ENCODE peak calls at places on chromosomes 11 and 22, in four cellular contexts. X, I, F and J are unnamed samples.
A peak's percentile ranks its signal among the peaks of the same experiment; 100 is the strongest.

GRCh38 chr22:32080904-32081303 is 37.8 kb downstream of the SLC5A1 start:
- DNase-seq in X (peak; percentile 25), I (no peak), F (no peak), J (peak; percentile 34)

GRCh38 chr11:8232414-8232813 is 31.3 kb downstream of the LMO1 start:
- DNase-seq in X (no peak), I (no peak), F (no peak), J (no peak)

GRCh38 chr11:32034149-32034548 is 56.7 kb upstream of the RCN1 start:
- DNase-seq in X (no peak), I (no peak), F (no peak), J (no peak)

GRCh38 chr22:30289126-30289979 is at the start of gene CASTOR1:
- DNase-seq in X (peak; percentile 98), I (peak; percentile 99), F (peak; percentile 98), J (peak; percentile 90)

GRCh38 chr22:30490399-30490798 is 15.1 kb downstream of the SEC14L4 start:
- DNase-seq in X (no peak), I (no peak), F (no peak), J (no peak)

GRCh38 chr11:33437529-33437928 is 180.3 kb downstream of the HIPK3 start:
- DNase-seq in X (no peak), I (no peak), F (no peak), J (no peak)

GRCh38 chr22:45548991-45549736 is 46.5 kb downstream of the FBLN1 start:
- DNase-seq in X (no peak), I (peak; percentile 52), F (no peak), J (no peak)

GRCh38 chr22:44543781-44544181 is 45.7 kb upstream of the RTL6 start:
- DNase-seq in X (peak; percentile 20), I (no peak), F (no peak), J (no peak)

GRCh38 chr11:59102259-59102765 is 4.7 kb upstream of the FAM111B start:
- DNase-seq in X (no peak), I (peak; percentile 38), F (peak; percentile 21), J (peak; percentile 81)

GRCh38 chr11:111797145-111797581 is 31.0 kb upstream of the PPP2R1B start:
- DNase-seq in X (no peak), I (no peak), F (no peak), J (no peak)

GRCh38 chr11:115518983-115519382 is 14.8 kb upstream of the CADM1 start:
- DNase-seq in X (no peak), I (no peak), F (no peak), J (no peak)

GRCh38 chr11:57980201-57980600 is 43.5 kb upstream of the OR9Q1 start:
- DNase-seq in X (no peak), I (no peak), F (no peak), J (no peak)

GRCh38 chr11:77854838-77855237 is 33.9 kb downstream of the AAMDC start:
- DNase-seq in X (no peak), I (no peak), F (no peak), J (no peak)

GRCh38 chr22:50444663-50445062 is 30.2 kb downstream of the SBF1 start:
- DNase-seq in X (no peak), I (peak; percentile 28), F (no peak), J (no peak)

GRCh38 chr11:92628401-92629292 is 340.8 kb upstream of the MTNR1B start:
- DNase-seq in X (no peak), I (no peak), F (no peak), J (no peak)

GRCh38 chr22:46846154-46846831 is 83.8 kb downstream of the TBC1D22A start:
- DNase-seq in X (no peak), I (no peak), F (no peak), J (peak; percentile 42)

GRCh38 chr11:67265633-67266423 is 445 bp upstream of the GRK2 start:
- DNase-seq in X (peak; percentile 65), I (peak; percentile 79), F (peak; percentile 62), J (peak; percentile 76)

GRCh38 chr11:133710681-133711240 is 134.6 kb downstream of the SPATA19 start:
- DNase-seq in X (no peak), I (no peak), F (no peak), J (no peak)

GRCh38 chr22:39135092-39135896 is 17.2 kb downstream of the CBX7 start:
- DNase-seq in X (peak; percentile 63), I (peak; percentile 68), F (no peak), J (peak; percentile 62)

GRCh38 chr11:2701230-2701629 is 1.4 kb upstream of the KCNQ1OT1 start:
- DNase-seq in X (no peak), I (no peak), F (no peak), J (no peak)

GRCh38 chr11:92846542-92847125 is 122.8 kb upstream of the MTNR1B start:
- DNase-seq in X (no peak), I (no peak), F (no peak), J (no peak)

GRCh38 chr11:10722307-10722706 is 28.7 kb upstream of the CTR9 start:
- DNase-seq in X (no peak), I (no peak), F (no peak), J (no peak)

GRCh38 chr22:38487946-38488345 is 18.2 kb downstream of the DDX17 start:
- DNase-seq in X (no peak), I (no peak), F (no peak), J (no peak)

GRCh38 chr11:24622262-24622661 is 125.4 kb downstream of the LUZP2 start:
- DNase-seq in X (no peak), I (no peak), F (no peak), J (no peak)

GRCh38 chr22:41474878-41475451 is 6.0 kb downstream of the ACO2 start:
- DNase-seq in X (no peak), I (no peak), F (no peak), J (no peak)

GRCh38 chr11:113251281-113251680 is 63.1 kb upstream of the TTC12 start:
- DNase-seq in X (no peak), I (no peak), F (no peak), J (no peak)

GRCh38 chr11:113247231-113247630 is 67.2 kb upstream of the TTC12 start:
- DNase-seq in X (no peak), I (no peak), F (no peak), J (no peak)

GRCh38 chr11:113249786-113250185 is 64.6 kb upstream of the TTC12 start:
- DNase-seq in X (no peak), I (no peak), F (no peak), J (no peak)

GRCh38 chr11:113248702-113249490 is 65.5 kb upstream of the TTC12 start:
- DNase-seq in X (no peak), I (no peak), F (no peak), J (peak; percentile 5)

GRCh38 chr11:113249491-113249763 is 65.0 kb upstream of the TTC12 start:
- DNase-seq in X (no peak), I (no peak), F (no peak), J (no peak)
- TF ChIP-seq CTCF in X (peak; percentile 36), I (no peak), F (peak; percentile 30), J (no peak)

GRCh38 chr22:29195118-29195963 is 10.4 kb upstream of the EMID1 start:
- DNase-seq in X (no peak), I (peak; percentile 15), F (no peak), J (no peak)

GRCh38 chr22:29197096-29197495 is 8.6 kb upstream of the EMID1 start:
- DNase-seq in X (no peak), I (no peak), F (no peak), J (no peak)

GRCh38 chr22:29195964-29196666 is 9.6 kb upstream of the EMID1 start:
- DNase-seq in X (no peak), I (peak; percentile 24), F (no peak), J (no peak)

GRCh38 chr22:29190915-29191314 is 14.8 kb upstream of the EMID1 start:
- DNase-seq in X (no peak), I (no peak), F (no peak), J (no peak)

GRCh38 chr22:29194269-29194668 is 11.4 kb upstream of the EMID1 start:
- DNase-seq in X (no peak), I (no peak), F (no peak), J (no peak)
- TF ChIP-seq CTCF in X (peak; percentile 18), I (no peak), F (no peak), J (peak; percentile 14)

DNA sequence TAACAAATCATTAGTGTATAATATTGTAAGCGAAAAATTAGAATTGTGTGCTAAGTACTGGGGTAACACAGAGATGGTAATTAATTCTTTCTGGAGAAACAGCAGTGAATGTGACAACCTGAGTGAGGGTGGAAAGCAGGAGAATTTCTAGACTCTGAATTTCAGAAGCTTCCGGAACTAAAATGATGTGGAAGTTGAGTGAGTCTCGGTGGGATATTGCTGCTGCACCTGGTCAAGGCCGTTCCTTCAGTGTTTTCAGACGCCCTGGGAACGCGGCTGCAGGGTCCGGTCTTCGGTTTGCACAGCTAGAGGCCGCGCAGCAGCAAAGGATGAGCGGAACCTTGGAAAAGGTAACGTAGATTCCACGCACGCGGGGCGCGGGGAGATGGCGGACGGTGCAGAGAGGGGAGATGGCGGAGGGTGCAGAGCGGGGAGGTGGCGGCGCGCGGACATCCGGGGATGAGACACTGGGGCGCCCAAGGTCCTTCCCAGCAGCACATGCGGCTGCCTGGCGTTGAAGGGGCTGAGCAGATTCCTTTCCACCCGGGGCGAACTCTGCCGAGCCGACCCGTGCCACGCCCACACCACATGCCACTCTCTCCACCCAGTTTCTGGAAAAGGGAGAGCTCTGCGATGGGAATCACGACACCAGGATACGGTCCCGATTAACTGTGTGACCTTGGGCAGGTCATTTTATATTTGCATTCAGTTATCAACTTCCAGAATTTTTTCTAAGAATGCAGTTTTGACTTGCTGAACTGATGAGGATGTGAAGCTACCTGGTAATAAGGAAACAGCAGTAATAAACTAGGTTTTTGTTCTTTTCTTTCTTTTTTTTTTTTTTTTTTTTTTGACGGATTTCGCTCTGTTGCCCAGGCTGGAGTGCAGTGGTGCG is at the start of gene MRPL48:
- DNase-seq in X (peak; percentile 95), I (peak; percentile 96), F (peak; percentile 83), J (peak; percentile 95)
- TF ChIP-seq CTCF in X (no peak), I (no peak), F (no peak), J (no peak)

GRCh38 chr22:19113429-19113828 is 8.8 kb downstream of the DGCR2 start:
- DNase-seq in X (no peak), I (no peak), F (no peak), J (no peak)

GRCh38 chr22:19110064-19110458 is 12.2 kb downstream of the DGCR2 start:
- DNase-seq in X (no peak), I (no peak), F (no peak), J (no peak)

GRCh38 chr22:19109198-19110063 is 12.8 kb downstream of the DGCR2 start:
- DNase-seq in X (no peak), I (no peak), F (no peak), J (peak; percentile 73)

GRCh38 chr22:19111584-19111983 is 10.6 kb downstream of the DGCR2 start:
- DNase-seq in X (no peak), I (no peak), F (no peak), J (no peak)

GRCh38 chr22:19111140-19111539 is 11.1 kb downstream of the DGCR2 start:
- DNase-seq in X (no peak), I (no peak), F (no peak), J (no peak)
- TF ChIP-seq CTCF in X (no peak), I (no peak), F (no peak), J (no peak)

DNA sequence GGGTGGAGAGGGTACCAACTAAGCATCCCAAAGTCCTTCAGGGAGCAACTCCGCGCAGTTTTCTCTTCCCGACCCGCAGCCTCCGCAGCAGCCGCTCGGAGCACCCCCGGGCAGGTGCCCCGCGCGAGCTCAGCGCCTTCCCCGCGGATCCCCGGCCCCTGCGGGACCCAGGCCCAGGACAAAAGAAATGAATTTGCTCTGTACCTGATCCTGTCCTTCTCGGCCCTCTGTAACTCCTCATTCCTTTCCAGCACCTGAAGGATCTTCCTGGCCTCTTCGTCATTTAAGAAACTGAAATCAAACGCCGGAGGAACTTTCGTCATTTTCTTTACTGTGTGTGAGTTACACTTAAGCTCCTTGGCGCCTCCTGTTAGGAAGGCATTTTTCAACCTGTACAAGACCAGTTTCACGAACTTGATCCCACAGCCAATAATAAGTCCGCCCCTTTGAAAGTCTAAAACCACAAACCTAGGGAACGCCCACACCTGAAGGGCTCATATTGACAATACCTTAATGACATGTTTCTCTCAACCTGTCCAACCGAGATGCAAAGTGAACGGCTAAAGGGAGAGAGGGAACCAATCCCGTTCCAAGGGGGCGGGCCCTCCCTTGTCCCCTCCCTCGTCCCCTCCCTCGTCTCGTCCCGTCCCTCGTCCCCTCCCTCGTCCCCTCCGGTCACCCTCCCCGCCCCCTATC is at the start of gene EXPH5:
- DNase-seq in X (peak; percentile 98), I (peak; percentile 86), F (peak; percentile 58), J (peak; percentile 94)
- TF ChIP-seq CTCF in X (no peak), I (no peak), F (no peak), J (no peak)